ENCODE peak calls at places on chromosomes 12 and 14, in eight cellular contexts. One of them, this sample, is unnamed.
A peak's percentile ranks its signal among the peaks of the same experiment; 100 is the strongest.

GRCh38 chr14:87944987-87945604 is 47.9 kb downstream of the GALC start:
- DNase-seq in thoracic aorta: no peak
- DNase-seq in cardiac muscle cell: peak; percentile 52
- DNase-seq in breast epithelium: no peak
- DNase-seq in neural progenitor cell: peak; percentile 37
- DNase-seq in psoas muscle: no peak
- DNase-seq in left ventricle myocardium inferior: no peak
- DNase-seq in pancreas: no peak
- DNase-seq in this sample: peak; percentile 10

GRCh38 chr12:38099686-38100085 is 216.9 kb upstream of the ALG10B start:
- DNase-seq in thoracic aorta: no peak
- DNase-seq in cardiac muscle cell: no peak
- DNase-seq in breast epithelium: no peak
- DNase-seq in neural progenitor cell: no peak
- DNase-seq in psoas muscle: no peak
- DNase-seq in left ventricle myocardium inferior: no peak
- DNase-seq in pancreas: no peak
- DNase-seq in this sample: no peak

GRCh38 chr12:47244730-47245285 is 165.0 kb upstream of the AMIGO2 start:
- DNase-seq in thoracic aorta: no peak
- DNase-seq in cardiac muscle cell: no peak
- DNase-seq in breast epithelium: no peak
- DNase-seq in neural progenitor cell: no peak
- DNase-seq in psoas muscle: no peak
- DNase-seq in left ventricle myocardium inferior: no peak
- DNase-seq in pancreas: no peak
- DNase-seq in this sample: no peak

GRCh38 chr12:93970892-93971688 is 177.3 kb upstream of the PLXNC1 start:
- DNase-seq in thoracic aorta: no peak
- DNase-seq in cardiac muscle cell: no peak
- DNase-seq in breast epithelium: no peak
- DNase-seq in neural progenitor cell: no peak
- DNase-seq in psoas muscle: no peak
- DNase-seq in left ventricle myocardium inferior: no peak
- DNase-seq in pancreas: no peak
- DNase-seq in this sample: no peak

GRCh38 chr14:85122690-85123089 is 407.3 kb upstream of the FLRT2 start:
- DNase-seq in thoracic aorta: no peak
- DNase-seq in cardiac muscle cell: no peak
- DNase-seq in breast epithelium: no peak
- DNase-seq in neural progenitor cell: no peak
- DNase-seq in psoas muscle: no peak
- DNase-seq in left ventricle myocardium inferior: no peak
- DNase-seq in pancreas: no peak
- DNase-seq in this sample: no peak

GRCh38 chr14:29311983-29312382 is 545.4 kb downstream of the FOXG1 start:
- DNase-seq in thoracic aorta: no peak
- DNase-seq in cardiac muscle cell: no peak
- DNase-seq in breast epithelium: no peak
- DNase-seq in neural progenitor cell: no peak
- DNase-seq in psoas muscle: no peak
- DNase-seq in left ventricle myocardium inferior: no peak
- DNase-seq in pancreas: no peak
- DNase-seq in this sample: no peak

GRCh38 chr14:30883508-30884294 is 9.3 kb downstream of the COCH start:
- DNase-seq in thoracic aorta: no peak
- DNase-seq in cardiac muscle cell: no peak
- DNase-seq in breast epithelium: no peak
- DNase-seq in neural progenitor cell: no peak
- DNase-seq in psoas muscle: no peak
- DNase-seq in left ventricle myocardium inferior: no peak
- DNase-seq in pancreas: no peak
- DNase-seq in this sample: no peak

GRCh38 chr12:117388865-117389508 is 27.6 kb upstream of the NOS1 start:
- DNase-seq in thoracic aorta: no peak
- DNase-seq in cardiac muscle cell: no peak
- DNase-seq in breast epithelium: no peak
- DNase-seq in neural progenitor cell: no peak
- DNase-seq in psoas muscle: no peak
- DNase-seq in left ventricle myocardium inferior: no peak
- DNase-seq in pancreas: no peak
- DNase-seq in this sample: no peak

GRCh38 chr12:95484524-95484923 is 10.6 kb downstream of the METAP2 start:
- DNase-seq in thoracic aorta: no peak
- DNase-seq in cardiac muscle cell: no peak
- DNase-seq in breast epithelium: no peak
- DNase-seq in neural progenitor cell: no peak
- DNase-seq in psoas muscle: no peak
- DNase-seq in left ventricle myocardium inferior: no peak
- DNase-seq in pancreas: no peak
- DNase-seq in this sample: no peak

GRCh38 chr14:91575469-91576208 is 65.5 kb upstream of the PPP4R3A start:
- DNase-seq in thoracic aorta: no peak
- DNase-seq in cardiac muscle cell: no peak
- DNase-seq in breast epithelium: no peak
- DNase-seq in neural progenitor cell: peak; percentile 52
- DNase-seq in psoas muscle: no peak
- DNase-seq in left ventricle myocardium inferior: no peak
- DNase-seq in pancreas: no peak
- DNase-seq in this sample: no peak

GRCh38 chr12:8914716-8915526 is 612 bp downstream of the PHC1 start:
- DNase-seq in thoracic aorta: no peak
- DNase-seq in cardiac muscle cell: peak; percentile 73
- DNase-seq in breast epithelium: peak; percentile 40
- DNase-seq in neural progenitor cell: peak; percentile 80
- DNase-seq in psoas muscle: peak; percentile 60
- DNase-seq in left ventricle myocardium inferior: peak; percentile 40
- DNase-seq in pancreas: peak; percentile 40
- DNase-seq in this sample: no peak

GRCh38 chr14:98114122-98114895 is 1157.7 kb downstream of the BCL11B start:
- DNase-seq in thoracic aorta: no peak
- DNase-seq in cardiac muscle cell: no peak
- DNase-seq in breast epithelium: no peak
- DNase-seq in neural progenitor cell: peak; percentile 26
- DNase-seq in psoas muscle: no peak
- DNase-seq in left ventricle myocardium inferior: no peak
- DNase-seq in pancreas: no peak
- DNase-seq in this sample: no peak

GRCh38 chr12:47102845-47103666 is 23.3 kb upstream of the AMIGO2 start:
- DNase-seq in thoracic aorta: no peak
- DNase-seq in cardiac muscle cell: no peak
- DNase-seq in breast epithelium: no peak
- DNase-seq in neural progenitor cell: no peak
- DNase-seq in psoas muscle: no peak
- DNase-seq in left ventricle myocardium inferior: no peak
- DNase-seq in pancreas: no peak
- DNase-seq in this sample: no peak

GRCh38 chr12:69024413-69024812 is 91.4 kb upstream of the CPM start:
- DNase-seq in thoracic aorta: no peak
- DNase-seq in cardiac muscle cell: no peak
- DNase-seq in breast epithelium: peak; percentile 60
- DNase-seq in neural progenitor cell: no peak
- DNase-seq in psoas muscle: no peak
- DNase-seq in left ventricle myocardium inferior: no peak
- DNase-seq in pancreas: peak; percentile 53
- DNase-seq in this sample: no peak

GRCh38 chr12:93347054-93347786 is 30.5 kb upstream of the NUDT4 start:
- DNase-seq in thoracic aorta: no peak
- DNase-seq in cardiac muscle cell: no peak
- DNase-seq in breast epithelium: no peak
- DNase-seq in neural progenitor cell: no peak
- DNase-seq in psoas muscle: no peak
- DNase-seq in left ventricle myocardium inferior: no peak
- DNase-seq in pancreas: no peak
- DNase-seq in this sample: no peak

GRCh38 chr12:99498756-99499155 is 148.8 kb upstream of the GARIN6 start:
- DNase-seq in thoracic aorta: no peak
- DNase-seq in cardiac muscle cell: no peak
- DNase-seq in breast epithelium: no peak
- DNase-seq in neural progenitor cell: no peak
- DNase-seq in psoas muscle: no peak
- DNase-seq in left ventricle myocardium inferior: no peak
- DNase-seq in pancreas: no peak
- DNase-seq in this sample: no peak

DNA sequence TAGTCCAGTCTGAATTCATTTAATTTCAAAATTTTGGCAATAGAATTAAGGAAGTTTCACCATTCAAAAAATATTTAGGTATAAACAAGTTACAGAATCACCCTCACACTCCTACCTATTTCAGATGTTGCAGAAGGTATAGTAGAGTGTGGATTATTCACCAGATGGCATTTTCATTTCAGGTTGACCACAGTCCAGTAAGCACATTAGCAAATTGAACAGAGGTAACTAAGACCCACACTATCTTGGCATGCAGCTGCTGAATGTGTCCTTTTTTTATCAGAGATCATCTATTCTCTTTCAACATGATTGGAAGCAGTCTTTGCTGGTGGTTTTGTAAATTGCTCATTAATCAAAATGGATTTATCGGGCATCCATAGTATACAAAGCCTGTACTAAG is 151.8 kb upstream of the GARIN6 start:
- DNase-seq in thoracic aorta: no peak
- DNase-seq in cardiac muscle cell: no peak
- DNase-seq in breast epithelium: no peak
- DNase-seq in neural progenitor cell: no peak
- DNase-seq in psoas muscle: no peak
- DNase-seq in left ventricle myocardium inferior: no peak
- DNase-seq in pancreas: no peak
- DNase-seq in this sample: no peak
- H3K27ac ChIP-seq in thoracic aorta: no peak overlapping the region
- H3K27ac ChIP-seq in cardiac muscle cell: no peak overlapping the region
- H3K27ac ChIP-seq in breast epithelium: no peak overlapping the region
- H3K27ac ChIP-seq in neural progenitor cell: no peak overlapping the region
- H3K27ac ChIP-seq in psoas muscle: no peak overlapping the region
- H3K27ac ChIP-seq in left ventricle myocardium inferior: no peak overlapping the region
- H3K27ac ChIP-seq in pancreas: no peak overlapping the region
- H3K27ac ChIP-seq in this sample: no peak overlapping the region

GRCh38 chr14:68144051-68144681 is 324.6 kb downstream of the RAD51B start:
- DNase-seq in thoracic aorta: no peak
- DNase-seq in cardiac muscle cell: no peak
- DNase-seq in breast epithelium: peak; percentile 74
- DNase-seq in neural progenitor cell: no peak
- DNase-seq in psoas muscle: peak; percentile 66
- DNase-seq in left ventricle myocardium inferior: no peak
- DNase-seq in pancreas: no peak
- DNase-seq in this sample: no peak
- H3K4me1 ChIP-seq in thoracic aorta: peaks cover 70% of the 10 kb centered on the region
- H3K4me1 ChIP-seq in cardiac muscle cell: peaks cover 8% of the 10 kb centered on the region
- H3K4me1 ChIP-seq in breast epithelium: peaks cover 4% of the 10 kb centered on the region
- H3K4me1 ChIP-seq in neural progenitor cell: peaks cover 23% of the 10 kb centered on the region
- H3K4me1 ChIP-seq in psoas muscle: peaks cover 82% of the 10 kb centered on the region
- H3K4me1 ChIP-seq in left ventricle myocardium inferior: peaks cover 67% of the 10 kb centered on the region
- H3K4me1 ChIP-seq in pancreas: peaks cover 72% of the 10 kb centered on the region
- H3K4me1 ChIP-seq in this sample: peaks cover 16% of the 10 kb centered on the region

GRCh38 chr14:103521438-103521961 is 1.1 kb downstream of the CKB start:
- DNase-seq in thoracic aorta: no peak
- DNase-seq in cardiac muscle cell: peak; percentile 36
- DNase-seq in breast epithelium: no peak
- DNase-seq in neural progenitor cell: peak; percentile 70
- DNase-seq in psoas muscle: no peak
- DNase-seq in left ventricle myocardium inferior: peak; percentile 63
- DNase-seq in pancreas: no peak
- DNase-seq in this sample: no peak

GRCh38 chr14:103524002-103524785 is 1.6 kb upstream of the CKB start:
- DNase-seq in thoracic aorta: no peak
- DNase-seq in cardiac muscle cell: no peak
- DNase-seq in breast epithelium: no peak
- DNase-seq in neural progenitor cell: no peak
- DNase-seq in psoas muscle: no peak
- DNase-seq in left ventricle myocardium inferior: no peak
- DNase-seq in pancreas: no peak
- DNase-seq in this sample: no peak

GRCh38 chr14:103522028-103522581 is 525 bp downstream of the CKB start:
- DNase-seq in thoracic aorta: no peak
- DNase-seq in cardiac muscle cell: peak; percentile 61
- DNase-seq in breast epithelium: no peak
- DNase-seq in neural progenitor cell: peak; percentile 66
- DNase-seq in psoas muscle: peak; percentile 60
- DNase-seq in left ventricle myocardium inferior: peak; percentile 35
- DNase-seq in pancreas: no peak
- DNase-seq in this sample: no peak

GRCh38 chr14:103522649-103523582 is at the start of gene CKB:
- DNase-seq in thoracic aorta: no peak
- DNase-seq in cardiac muscle cell: peak; percentile 88
- DNase-seq in breast epithelium: no peak
- DNase-seq in neural progenitor cell: peak; percentile 91
- DNase-seq in psoas muscle: peak; percentile 84
- DNase-seq in left ventricle myocardium inferior: peak; percentile 75
- DNase-seq in pancreas: no peak
- DNase-seq in this sample: no peak

DNA sequence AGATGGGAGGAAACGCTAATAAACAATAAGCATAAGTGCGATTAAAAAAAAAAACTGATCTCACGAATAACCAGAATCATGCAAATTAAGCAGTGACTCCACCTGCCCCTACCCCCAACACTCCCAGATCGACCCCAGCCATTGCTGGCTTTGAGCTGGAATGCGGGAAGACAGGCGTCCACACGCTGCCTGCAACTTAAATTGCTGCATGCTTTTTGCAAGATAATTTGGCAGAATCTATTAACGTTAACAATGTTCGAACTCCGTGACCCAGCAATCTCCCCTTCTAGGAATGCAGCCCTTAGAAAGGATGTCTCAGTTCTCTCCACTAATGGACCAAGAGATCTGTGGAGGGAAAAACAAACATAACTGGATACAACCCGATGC is 946 bp upstream of the CKB start:
- DNase-seq in thoracic aorta: no peak
- DNase-seq in cardiac muscle cell: no peak
- DNase-seq in breast epithelium: no peak
- DNase-seq in neural progenitor cell: no peak
- DNase-seq in psoas muscle: no peak
- DNase-seq in left ventricle myocardium inferior: no peak
- DNase-seq in pancreas: no peak
- DNase-seq in this sample: no peak
- H3K4me3 ChIP-seq in thoracic aorta: no peak overlapping the region
- H3K4me3 ChIP-seq in cardiac muscle cell: no peak overlapping the region
- H3K4me3 ChIP-seq in breast epithelium: no peak overlapping the region
- H3K4me3 ChIP-seq in neural progenitor cell: peak overlapping the region; percentile 63
- H3K4me3 ChIP-seq in psoas muscle: no peak overlapping the region
- H3K4me3 ChIP-seq in left ventricle myocardium inferior: peak overlapping the region; percentile 68
- H3K4me3 ChIP-seq in pancreas: no peak overlapping the region
- H3K4me3 ChIP-seq in this sample: no peak overlapping the region

DNA sequence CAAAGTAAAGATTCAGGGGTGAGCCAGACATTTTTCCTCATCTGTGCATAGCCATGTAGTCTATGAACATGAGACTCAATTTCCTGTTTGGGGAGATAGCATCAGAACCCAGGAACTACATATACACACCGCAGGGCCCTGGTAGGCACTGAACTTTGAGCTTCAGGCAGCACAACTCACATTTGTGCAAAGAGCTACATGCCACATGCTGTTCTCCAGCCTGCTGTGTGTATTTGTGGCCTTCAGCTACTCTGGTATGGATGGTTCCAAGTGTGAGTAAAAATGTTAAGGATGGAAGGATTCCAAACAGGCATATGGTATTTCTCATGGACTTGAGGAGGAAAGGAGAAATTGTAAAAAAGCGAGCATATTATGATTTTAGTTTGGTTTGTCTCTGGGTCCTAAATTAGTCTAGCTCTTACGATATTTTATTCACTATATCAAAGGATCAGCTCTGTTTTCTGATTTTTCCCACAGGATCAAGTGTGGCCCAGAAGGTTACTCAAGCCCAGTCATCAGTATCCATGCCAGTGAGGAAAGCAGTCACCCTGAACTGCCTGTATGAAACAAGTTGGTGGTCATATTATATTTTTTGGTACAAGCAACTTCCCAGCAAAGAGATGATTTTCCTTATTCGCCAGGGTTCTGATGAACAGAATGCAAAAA is 422.4 kb upstream of the OR4E1 start:
- DNase-seq in thoracic aorta: no peak
- DNase-seq in cardiac muscle cell: no peak
- DNase-seq in breast epithelium: no peak
- DNase-seq in neural progenitor cell: no peak
- DNase-seq in psoas muscle: no peak
- DNase-seq in left ventricle myocardium inferior: no peak
- DNase-seq in pancreas: no peak
- DNase-seq in this sample: no peak
- H3K27ac ChIP-seq in thoracic aorta: no peak overlapping the region
- H3K27ac ChIP-seq in cardiac muscle cell: no peak overlapping the region
- H3K27ac ChIP-seq in breast epithelium: peak overlapping the region; percentile 14
- H3K27ac ChIP-seq in neural progenitor cell: no peak overlapping the region
- H3K27ac ChIP-seq in psoas muscle: no peak overlapping the region
- H3K27ac ChIP-seq in left ventricle myocardium inferior: peak overlapping the region; percentile 67
- H3K27ac ChIP-seq in pancreas: no peak overlapping the region
- H3K27ac ChIP-seq in this sample: no peak overlapping the region